ENCODE peak calls at places on chromosome 20, in five cellular contexts. F is cardiac muscle cell, L is upper lobe of right lung, B is hepatocyte, U is HL-60. Z is an unnamed sample.

GRCh38 chr20:24502184-24502583 is 32.8 kb downstream of the SYNDIG1 start:
- DNase-seq in F (peak), L (no peak), B (peak), U (no peak), Z (no peak)

GRCh38 chr20:31987744-31988143 is 19.8 kb downstream of the XKR7 start:
- DNase-seq in F (no peak), L (no peak), B (peak), U (no peak), Z (no peak)

GRCh38 chr20:17969276-17969883 is 562 bp downstream of the MGME1 start:
- DNase-seq in F (peak), L (no peak), B (peak), U (peak), Z (no peak)

GRCh38 chr20:47784599-47785320 is 521 bp downstream of the SULF2 start:
- DNase-seq in F (peak), L (no peak), B (peak), U (no peak), Z (no peak)

GRCh38 chr20:43409041-43409913 is 48.4 kb upstream of the SRSF6 start:
- DNase-seq in F (peak), L (no peak), B (peak), U (peak), Z (peak)

GRCh38 chr20:61311656-61312387 is 59.8 kb downstream of the CDH4 start:
- DNase-seq in F (no peak), L (no peak), B (no peak), U (no peak), Z (no peak)

GRCh38 chr20:26218301-26218700 is 521.6 kb upstream of the ZNF337 start:
- DNase-seq in F (no peak), L (no peak), B (no peak), U (no peak), Z (no peak)

GRCh38 chr20:53668981-53669380 is 75.3 kb upstream of the ZNF217 start:
- DNase-seq in F (no peak), L (no peak), B (peak), U (no peak), Z (no peak)

GRCh38 chr20:44517454-44517853 is 4.4 kb downstream of the SERINC3 start:
- DNase-seq in F (no peak), L (no peak), B (no peak), U (no peak), Z (no peak)

GRCh38 chr20:8361008-8361652 is 229.1 kb downstream of the PLCB1 start:
- DNase-seq in F (peak), L (no peak), B (no peak), U (no peak), Z (no peak)

GRCh38 chr20:48818481-48818987 is 9.3 kb downstream of the PREX1 start:
- DNase-seq in F (no peak), L (no peak), B (no peak), U (no peak), Z (no peak)

GRCh38 chr20:25015986-25016385 is 23.4 kb upstream of the APMAP start:
- DNase-seq in F (no peak), L (peak), B (no peak), U (no peak), Z (no peak)

GRCh38 chr20:15836634-15837033 is 736.6 kb downstream of the KIF16B start:
- DNase-seq in F (no peak), L (no peak), B (no peak), U (no peak), Z (no peak)

GRCh38 chr20:45318386-45318939 is 10.4 kb upstream of the MATN4 start:
- DNase-seq in F (no peak), L (no peak), B (no peak), U (no peak), Z (no peak)

GRCh38 chr20:37294262-37294981 is 5.0 kb downstream of the MANBAL start:
- DNase-seq in F (peak), L (no peak), B (no peak), U (peak), Z (no peak)

GRCh38 chr20:44187054-44187762 is at the start of gene JPH2:
- DNase-seq in F (peak), L (no peak), B (peak), U (no peak), Z (no peak)

GRCh38 chr20:48621256-48622078 is 206.3 kb downstream of the PREX1 start:
- DNase-seq in F (peak), L (peak), B (peak), U (no peak), Z (no peak)

GRCh38 chr20:48603819-48604405 is 223.9 kb downstream of the PREX1 start:
- DNase-seq in F (no peak), L (peak), B (no peak), U (no peak), Z (no peak)

GRCh38 chr20:62496525-62497218 is 20.9 kb upstream of the GATA5 start:
- DNase-seq in F (no peak), L (no peak), B (no peak), U (no peak), Z (no peak)

GRCh38 chr20:36519012-36519719 is 22.2 kb upstream of the MYL9 start:
- DNase-seq in F (no peak), L (no peak), B (no peak), U (no peak), Z (no peak)

GRCh38 chr20:32474967-32475819 is 109.9 kb downstream of the NOL4L start:
- DNase-seq in F (peak), L (peak), B (peak), U (no peak), Z (peak)

GRCh38 chr20:26163890-26164289 is 467.2 kb upstream of the ZNF337 start:
- DNase-seq in F (peak), L (no peak), B (peak), U (no peak), Z (peak)

GRCh38 chr20:17024513-17025105 is 202.2 kb upstream of the PCSK2 start:
- DNase-seq in F (no peak), L (no peak), B (peak), U (no peak), Z (peak)

GRCh38 chr20:59811681-59812171 is 121.7 kb downstream of the SYCP2 start:
- DNase-seq in F (no peak), L (no peak), B (no peak), U (no peak), Z (no peak)

GRCh38 chr20:45323731-45324130 is 15.6 kb upstream of the MATN4 start:
- DNase-seq in F (no peak), L (no peak), B (no peak), U (no peak), Z (no peak)

GRCh38 chr20:45080867-45081616 is 19.9 kb downstream of the KCNS1 start:
- DNase-seq in F (peak), L (no peak), B (no peak), U (peak), Z (no peak)

GRCh38 chr20:44703183-44703925 is 11.8 kb upstream of the CCN5 start:
- DNase-seq in F (no peak), L (no peak), B (no peak), U (no peak), Z (no peak)

GRCh38 chr20:7980332-7981046 is 39.1 kb downstream of the TMX4 start:
- DNase-seq in F (peak), L (no peak), B (peak), U (peak), Z (peak)

GRCh38 chr20:53706008-53706481 is 112.4 kb upstream of the ZNF217 start:
- DNase-seq in F (no peak), L (no peak), B (no peak), U (no peak), Z (no peak)

GRCh38 chr20:46168438-46168837 is 50.3 kb downstream of the CD40 start:
- DNase-seq in F (no peak), L (no peak), B (no peak), U (no peak), Z (no peak)

GRCh38 chr20:5364136-5364821 is 47.5 kb upstream of the PROKR2 start:
- DNase-seq in F (no peak), L (no peak), B (no peak), U (no peak), Z (no peak)

GRCh38 chr20:44173116-44173515 is 13.9 kb downstream of the JPH2 start:
- DNase-seq in F (no peak), L (no peak), B (no peak), U (no peak), Z (no peak)

GRCh38 chr20:32480361-32481199 is 104.6 kb downstream of the NOL4L start:
- DNase-seq in F (no peak), L (no peak), B (peak), U (no peak), Z (no peak)

GRCh38 chr20:59737073-59737691 is 132.8 kb downstream of the PHACTR3 start:
- DNase-seq in F (no peak), L (peak), B (no peak), U (no peak), Z (no peak)

GRCh38 chr20:409697-410559 is 1.8 kb downstream of the RBCK1 start:
- DNase-seq in F (no peak), L (no peak), B (no peak), U (no peak), Z (no peak)
- H3K27ac ChIP-seq in F (no peak), L (no peak), B (peak), U (no peak), Z (no peak)

DNA sequence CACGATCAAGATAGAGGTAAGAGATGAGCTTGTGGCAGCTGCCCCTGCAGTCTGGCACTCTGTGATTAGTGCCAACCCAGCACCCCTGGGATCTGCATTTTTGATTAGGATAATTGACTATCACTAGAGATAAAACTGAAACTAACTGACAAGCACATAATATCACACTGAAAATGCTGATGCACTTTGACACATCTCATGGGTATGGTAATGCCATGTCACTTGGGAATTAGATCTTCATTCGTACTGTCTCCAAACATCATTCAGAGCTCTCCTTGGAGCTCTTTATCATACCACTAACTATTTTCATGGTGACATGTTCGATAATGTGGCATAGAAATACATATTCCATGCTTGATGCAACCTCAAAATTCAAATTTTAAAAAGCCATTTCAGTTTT is 612.9 kb upstream of the BTBD3 start:
- DNase-seq in F (no peak), L (no peak), B (no peak), U (no peak), Z (no peak)
- TF ChIP-seq CTCF in F (no peak), L (no peak), B (no peak), U (no peak), Z (no peak)

GRCh38 chr20:63536997-63537524 is at the start of gene PTK6:
- DNase-seq in F (no peak), L (peak), B (no peak), U (peak), Z (no peak)

GRCh38 chr20:63538204-63539091 is 1.3 kb upstream of the PTK6 start:
- DNase-seq in F (no peak), L (peak), B (peak), U (no peak), Z (no peak)

GRCh38 chr20:63539092-63539430 is 1.9 kb upstream of the PTK6 start:
- DNase-seq in F (no peak), L (no peak), B (no peak), U (no peak), Z (no peak)

GRCh38 chr20:63536241-63536977 is 767 bp downstream of the PTK6 start:
- DNase-seq in F (peak), L (no peak), B (no peak), U (no peak), Z (no peak)

DNA sequence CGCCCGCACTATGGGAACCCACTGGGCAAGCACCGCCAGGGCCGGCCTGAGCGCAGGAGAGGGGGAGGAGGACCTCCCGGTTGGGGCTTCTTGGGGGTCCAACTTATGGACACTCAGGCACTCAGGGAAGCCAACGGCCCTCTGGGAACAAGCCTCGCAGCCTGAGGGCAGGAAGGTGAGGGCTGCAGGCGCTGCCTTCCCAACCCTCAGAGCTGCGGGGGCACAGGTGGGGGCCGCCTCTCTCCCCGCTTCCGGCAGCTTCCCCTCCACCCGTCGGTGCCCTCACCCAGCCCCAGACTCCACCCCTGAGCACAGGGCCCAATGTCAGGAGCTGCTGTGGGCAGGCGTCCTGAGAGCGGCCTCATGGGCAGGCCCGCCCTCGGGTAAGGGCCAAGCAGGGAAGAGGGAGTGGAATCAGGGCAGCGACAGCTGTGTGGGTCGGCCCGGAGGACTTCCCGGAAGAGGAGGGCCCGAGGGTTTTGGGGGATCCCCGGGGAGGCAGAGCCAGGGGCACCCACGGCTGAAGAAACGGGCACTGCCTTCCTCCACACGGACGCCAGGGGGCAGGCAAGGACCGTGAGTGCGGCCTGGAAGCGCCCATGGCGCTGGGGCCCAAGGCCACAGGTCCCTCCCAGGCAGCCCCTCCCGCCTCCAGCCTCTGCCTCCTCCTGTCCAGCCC is 488 bp upstream of the PTK6 start:
- DNase-seq in F (peak), L (peak), B (peak), U (peak), Z (peak)
- H3K4me3 ChIP-seq in F (no peak), L (peak), B (no peak), U (peak), Z (peak)

DNA sequence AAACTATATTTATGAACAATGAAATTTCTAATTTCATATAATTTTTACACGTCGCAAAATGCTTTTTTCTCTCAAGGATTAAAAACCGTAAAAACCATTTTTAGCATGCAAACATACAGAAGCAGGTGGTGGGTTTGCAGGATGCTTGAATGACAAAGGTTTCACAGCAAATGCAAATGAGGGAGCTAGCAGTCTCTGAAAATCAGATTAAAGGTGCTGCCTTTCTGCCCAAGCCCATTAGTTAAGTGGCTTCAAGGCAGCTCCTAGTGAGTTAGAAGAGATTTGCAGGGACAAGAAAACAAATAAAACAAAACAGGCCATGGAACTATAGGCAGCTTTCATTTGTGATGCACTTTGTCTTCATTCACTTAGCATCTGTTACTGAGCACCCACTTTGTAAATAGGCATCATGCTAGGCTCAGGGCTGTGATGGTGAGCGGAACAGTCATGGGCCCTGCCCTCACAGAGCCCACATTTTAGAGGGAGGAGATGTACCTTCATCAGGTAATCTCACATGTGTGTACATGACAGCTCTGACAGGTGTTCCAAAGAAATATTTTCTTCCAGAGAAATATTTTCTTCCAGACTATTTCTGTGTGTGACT is 29.5 kb downstream of the NAPB start:
- DNase-seq in F (no peak), L (no peak), B (no peak), U (no peak), Z (no peak)
- H3K27ac ChIP-seq in F (no peak), L (no peak), B (no peak), U (no peak), Z (no peak)

GRCh38 chr20:19222520-19223040 is 10.1 kb downstream of the SLC24A3 start:
- DNase-seq in F (no peak), L (no peak), B (no peak), U (no peak), Z (no peak)
- TF ChIP-seq CTCF in F (no peak), L (no peak), B (no peak), U (no peak), Z (no peak)

DNA sequence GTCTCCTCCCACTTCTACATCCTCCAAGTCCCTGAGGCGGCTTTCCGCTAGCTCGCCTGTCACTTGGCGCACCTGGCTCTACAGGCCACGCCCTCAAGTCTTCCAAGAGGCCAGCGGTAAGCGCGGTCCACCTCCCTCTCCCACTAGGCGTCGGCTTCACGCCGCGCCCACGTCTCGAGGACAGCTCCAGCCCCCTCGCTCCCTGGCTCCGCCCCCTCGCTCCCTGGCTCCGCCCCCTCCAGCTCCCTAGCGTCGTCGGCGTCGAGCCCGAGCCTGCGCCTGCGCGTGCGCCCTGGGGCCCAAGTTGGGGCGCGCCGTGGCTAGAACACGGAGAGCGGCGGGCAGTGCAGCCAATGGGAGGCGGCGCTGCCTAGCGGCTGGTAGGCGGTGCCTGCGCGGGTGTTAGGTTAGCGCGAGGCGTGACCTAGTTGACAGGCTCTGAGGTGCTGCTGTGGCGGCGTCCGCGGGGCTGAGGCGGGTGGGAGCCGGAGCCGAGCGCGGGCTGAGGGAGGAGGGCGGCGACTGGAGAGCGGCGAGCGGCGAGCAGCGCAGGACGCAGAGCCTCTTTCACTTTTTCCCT is at the start of gene MACROD2:
- DNase-seq in F (peak), L (peak), B (peak), U (peak), Z (no peak)
- H3K4me3 ChIP-seq in F (peak), L (peak), B (peak), U (peak), Z (peak)

GRCh38 chr20:50226093-50226974 is 35.7 kb downstream of the CEBPB start:
- DNase-seq in F (peak), L (peak), B (no peak), U (peak), Z (no peak)
- H3K27ac ChIP-seq in F (no peak), L (peak), B (no peak), U (peak), Z (peak)

GRCh38 chr20:911882-912600 is 4.1 kb downstream of the ANGPT4 start:
- DNase-seq in F (no peak), L (no peak), B (no peak), U (no peak), Z (no peak)
- TF ChIP-seq CTCF in F (no peak), L (no peak), B (no peak), U (no peak), Z (no peak)

DNA sequence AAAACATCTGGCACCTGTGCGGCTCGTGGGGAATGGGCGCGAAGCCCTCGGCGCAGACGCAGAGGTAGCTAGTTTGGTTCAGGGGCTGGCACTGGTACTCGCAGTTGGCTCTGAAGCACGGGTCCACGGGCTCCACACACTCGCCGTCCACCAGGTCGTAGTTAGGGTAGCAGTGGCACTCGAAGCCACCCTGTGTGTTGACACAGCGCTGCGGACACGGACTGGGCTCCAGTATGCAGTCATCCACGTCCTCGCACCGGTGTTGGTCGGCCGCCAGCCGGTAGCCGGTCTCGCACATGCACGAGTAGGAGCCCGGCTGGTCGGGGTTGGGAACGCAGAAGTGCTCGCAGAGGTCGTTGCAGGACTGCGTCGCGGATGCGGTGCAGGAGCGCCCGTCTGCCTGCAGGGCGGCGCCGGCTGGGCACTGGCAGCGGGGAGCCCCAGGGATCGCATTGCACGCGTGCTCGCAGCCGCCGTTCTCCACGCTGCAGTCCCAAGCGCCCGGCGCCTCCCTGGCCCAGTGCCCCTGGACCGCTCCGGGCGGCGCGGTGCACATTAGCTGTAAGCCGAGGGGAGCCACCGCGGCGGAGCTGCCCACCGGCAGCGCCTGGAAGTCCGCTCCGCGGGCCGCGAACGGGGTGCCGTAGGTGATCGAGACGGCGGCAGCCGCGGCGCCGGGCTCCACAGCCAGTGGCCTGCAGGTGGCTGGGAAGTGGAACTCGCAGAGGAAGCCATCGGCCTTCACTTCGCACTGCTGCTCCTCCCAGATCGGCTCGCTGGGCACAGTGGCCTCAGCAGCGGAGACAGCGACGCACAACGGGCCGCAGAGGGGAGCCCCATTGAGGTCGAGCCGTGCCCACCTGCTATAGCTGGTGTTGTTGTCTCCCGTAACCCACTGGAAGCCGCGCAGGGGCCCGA is 930 bp downstream of the THBD start:
- DNase-seq in F (peak), L (peak), B (peak), U (peak), Z (no peak)
- H3K4me3 ChIP-seq in F (peak), L (peak), B (peak), U (peak), Z (peak)

Z was measured in AG04450.